ENCODE peak calls at places on chromosome 10, in ten cellular contexts. S is PC-9, H is mucosa of descending colon, K is AG04450, O is psoas muscle, D is kidney, E is sigmoid colon, Y is tibial nerve, B is NB4, G is A549. N is an unnamed sample.

GRCh38 chr10:21497177-21497807 is 28.2 kb downstream of the SKIDA1 start:
- DNase-seq in S (peak), H (peak), K (no peak), O (peak), D (peak), E (peak), Y (peak), B (peak), G (peak), N (no peak)

GRCh38 chr10:71285180-71285545 is 33.9 kb upstream of the SLC29A3 start:
- DNase-seq in S (peak), H (no peak), K (no peak), O (peak), D (no peak), E (no peak), Y (peak), B (peak), G (peak), N (no peak)

GRCh38 chr10:21337171-21337792 is 188.2 kb downstream of the SKIDA1 start:
- DNase-seq in S (no peak), H (no peak), K (no peak), O (no peak), D (no peak), E (no peak), Y (no peak), B (no peak), G (no peak), N (no peak)

GRCh38 chr10:118911361-118911760 is 118.2 kb upstream of the NANOS1 start:
- DNase-seq in S (peak), H (no peak), K (no peak), O (no peak), D (no peak), E (no peak), Y (no peak), B (no peak), G (peak), N (no peak)

GRCh38 chr10:12640026-12640425 is 290.7 kb downstream of the CAMK1D start:
- DNase-seq in S (no peak), H (no peak), K (no peak), O (no peak), D (no peak), E (no peak), Y (no peak), B (no peak), G (no peak), N (no peak)

GRCh38 chr10:132961-133898 is 2.0 kb upstream of the ZMYND11 start:
- DNase-seq in S (peak), H (no peak), K (no peak), O (no peak), D (no peak), E (no peak), Y (no peak), B (peak), G (no peak), N (peak)

GRCh38 chr10:48806282-48806681 is 121.6 kb downstream of the WDFY4 start:
- DNase-seq in S (no peak), H (no peak), K (no peak), O (no peak), D (no peak), E (no peak), Y (no peak), B (no peak), G (no peak), N (no peak)

GRCh38 chr10:52992569-52992968 is 220.0 kb upstream of the MBL2 start:
- DNase-seq in S (no peak), H (no peak), K (no peak), O (no peak), D (no peak), E (no peak), Y (no peak), B (no peak), G (no peak), N (no peak)

GRCh38 chr10:132314336-132314735 is 6.6 kb upstream of the STK32C start:
- DNase-seq in S (no peak), H (no peak), K (no peak), O (no peak), D (no peak), E (no peak), Y (no peak), B (no peak), G (no peak), N (no peak)

GRCh38 chr10:69404786-69405185 is 11.9 kb downstream of the TACR2 start:
- DNase-seq in S (no peak), H (no peak), K (no peak), O (no peak), D (no peak), E (no peak), Y (no peak), B (no peak), G (no peak), N (no peak)

GRCh38 chr10:110852255-110852896 is 19.4 kb upstream of the PDCD4 start:
- DNase-seq in S (peak), H (no peak), K (no peak), O (no peak), D (peak), E (peak), Y (no peak), B (no peak), G (no peak), N (no peak)

GRCh38 chr10:49761789-49762565 is at the start of gene OGDHL:
- DNase-seq in S (no peak), H (no peak), K (no peak), O (peak), D (peak), E (no peak), Y (no peak), B (peak), G (no peak), N (no peak)

GRCh38 chr10:86646532-86646931 is 7.8 kb upstream of the OPN4 start:
- DNase-seq in S (no peak), H (no peak), K (no peak), O (no peak), D (no peak), E (no peak), Y (no peak), B (no peak), G (no peak), N (no peak)

GRCh38 chr10:62958980-62959379 is 142.8 kb upstream of the EGR2 start:
- DNase-seq in S (no peak), H (no peak), K (no peak), O (no peak), D (no peak), E (no peak), Y (no peak), B (no peak), G (no peak), N (no peak)

DNA sequence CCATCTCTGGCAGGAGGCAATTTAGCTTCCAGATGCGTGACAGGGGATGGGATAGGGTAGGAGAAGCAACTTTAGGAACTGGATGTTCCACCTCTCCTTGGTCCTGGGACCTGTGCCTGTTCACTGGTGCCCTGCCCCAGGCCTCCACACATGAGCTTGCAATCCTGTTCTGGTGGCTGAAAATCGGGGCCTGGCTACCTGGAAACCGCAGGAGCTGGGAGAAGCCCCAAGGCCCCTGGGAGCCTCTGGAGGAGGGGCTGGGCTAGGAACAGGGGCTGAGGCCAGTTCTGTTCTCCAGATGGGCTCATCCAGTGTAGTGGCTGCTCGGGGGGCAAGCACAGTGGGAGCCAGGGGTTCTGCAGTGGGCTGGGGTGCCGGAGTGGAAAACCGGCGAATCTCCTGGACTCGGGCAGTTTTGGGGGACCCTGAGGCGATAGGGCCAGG is 5.3 kb upstream of the MYOZ1 start:
- DNase-seq in S (no peak), H (no peak), K (no peak), O (no peak), D (no peak), E (no peak), Y (no peak), B (no peak), G (no peak), N (no peak)
- H3K4me3 ChIP-seq in S (no peak), H (no peak), K (no peak), O (peak), D (no peak), E (no peak), Y (no peak), B (no peak), G (no peak), N (no peak)

GRCh38 chr10:32961892-32962369 is 3.9 kb upstream of the ITGB1 start:
- DNase-seq in S (peak), H (no peak), K (peak), O (no peak), D (no peak), E (no peak), Y (no peak), B (peak), G (no peak), N (no peak)
- TF ChIP-seq CTCF in S (no peak), H (no peak), K (peak), O (no peak), D (no peak), E (no peak), Y (peak), B (no peak), G (peak), N (no peak)

GRCh38 chr10:5840314-5841307 is 27.4 kb upstream of the GDI2 start:
- DNase-seq in S (no peak), H (peak), K (no peak), O (peak), D (peak), E (no peak), Y (peak), B (peak), G (no peak), N (no peak)
- H3K4me3 ChIP-seq in S (no peak), H (no peak), K (no peak), O (no peak), D (peak), E (no peak), Y (peak), B (no peak), G (no peak), N (no peak)

DNA sequence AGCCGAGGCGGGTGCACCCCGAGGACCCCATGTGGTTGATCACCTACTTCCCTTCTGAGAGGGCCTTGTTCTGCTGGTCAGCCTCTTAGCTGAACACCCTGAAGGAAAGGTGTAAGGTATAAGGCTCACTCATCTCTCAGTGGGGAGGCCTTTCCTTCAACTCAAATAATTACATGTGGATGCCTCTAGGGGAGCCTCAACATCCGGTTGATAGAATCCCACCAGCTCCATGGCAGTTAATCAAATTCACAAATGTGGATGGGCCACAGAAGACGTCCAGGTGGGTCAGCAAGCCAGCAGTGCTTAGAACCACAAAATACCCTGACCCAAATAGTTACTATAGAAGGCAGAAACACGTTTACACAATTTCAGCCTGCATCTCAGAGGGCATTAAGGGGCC is 37.7 kb upstream of the ZNF32 start:
- DNase-seq in S (no peak), H (no peak), K (no peak), O (no peak), D (no peak), E (no peak), Y (no peak), B (no peak), G (no peak), N (no peak)
- TF ChIP-seq CTCF in S (no peak), H (no peak), K (peak), O (no peak), D (no peak), E (no peak), Y (no peak), B (no peak), G (no peak), N (peak)

N was measured in astrocyte of the cerebellum.